ENCODE peak calls at places on chromosomes 1 and 21, in six cellular contexts. A is hepatocyte, C is esophagus squamous epithelium, V is sigmoid colon, L is breast epithelium, J is IMR-90. H is an unnamed sample.

GRCh38 chr1:10724052-10724494 is 72.4 kb downstream of the CASZ1 start:
- DNase-seq in A (peak), C (no peak), J (peak), L (peak), V (peak), H (no peak)

GRCh38 chr1:182809414-182809957 is 19.9 kb downstream of the NPL start:
- DNase-seq in L (no peak), J (no peak), V (no peak), A (no peak), C (no peak), H (no peak)

GRCh38 chr21:44940116-44940631 is 345 bp downstream of the SLX9 start:
- DNase-seq in C (no peak), V (no peak), A (no peak), L (no peak), J (no peak), H (no peak)

GRCh38 chr1:17665054-17665453 is 90.1 kb upstream of the ACTL8 start:
- DNase-seq in L (no peak), C (no peak), A (no peak), V (no peak), J (no peak), H (no peak)

GRCh38 chr1:191851799-191852595 is 306.3 kb upstream of the RGS18 start:
- DNase-seq in A (no peak), J (peak), L (no peak), C (no peak), V (no peak), H (no peak)

GRCh38 chr1:202107801-202108731 is 14.7 kb upstream of the GPR37L1 start:
- DNase-seq in C (no peak), A (peak), V (no peak), L (no peak), J (no peak), H (no peak)

GRCh38 chr1:210417881-210418280 is 89.2 kb downstream of the HHAT start:
- DNase-seq in A (no peak), C (no peak), V (no peak), L (no peak), J (no peak), H (no peak)

GRCh38 chr1:109198043-109198695 is 15.5 kb upstream of the SARS1 start:
- DNase-seq in C (no peak), J (peak), L (no peak), V (peak), A (peak), H (no peak)

GRCh38 chr1:94753171-94753972 is 66.8 kb upstream of the SLC44A3 start:
- DNase-seq in C (no peak), V (peak), J (peak), L (no peak), A (no peak), H (no peak)

GRCh38 chr1:22597996-22598395 is 34.7 kb downstream of the EPHA8 start:
- DNase-seq in C (no peak), V (no peak), A (no peak), J (no peak), L (no peak), H (no peak)

GRCh38 chr21:38841472-38841871 is 35.7 kb downstream of the ETS2 start:
- DNase-seq in A (no peak), V (no peak), J (no peak), L (no peak), C (no peak), H (no peak)

GRCh38 chr1:223179280-223179679 is 36.2 kb upstream of the TLR5 start:
- DNase-seq in A (no peak), C (no peak), V (no peak), L (no peak), J (no peak), H (no peak)

DNA sequence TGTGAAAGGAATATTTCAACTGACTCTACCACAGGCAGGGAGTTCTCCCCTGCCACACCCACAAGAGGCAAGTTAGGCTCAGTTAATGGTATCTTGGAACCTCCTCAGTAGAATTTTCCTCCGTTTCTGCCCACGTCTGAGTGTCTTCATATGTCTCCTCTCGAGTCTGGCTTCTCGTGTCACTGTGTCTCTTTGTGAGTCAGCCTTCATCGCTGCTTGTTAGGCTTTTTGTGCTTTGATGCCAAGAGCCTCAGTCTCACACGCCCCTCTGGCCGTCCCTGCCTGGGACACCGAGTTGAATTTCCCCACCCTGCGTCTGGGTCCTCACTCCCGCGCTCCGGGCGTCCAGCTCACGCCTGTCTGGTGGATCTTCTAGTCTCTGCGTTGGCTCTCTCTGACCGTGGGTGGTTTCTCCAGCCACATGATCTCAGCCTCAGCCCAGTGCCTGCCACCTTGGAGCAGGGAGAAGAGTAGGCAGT is 125.7 kb upstream of the GADD45A start:
- DNase-seq in C (no peak), J (peak), L (no peak), V (peak), A (no peak), H (no peak)
- H3K27ac ChIP-seq in C (peak), J (peak), L (peak), V (no peak), A (no peak), H (no peak)

GRCh38 chr1:7120863-7121621 is 335.8 kb downstream of the CAMTA1 start:
- DNase-seq in L (no peak), J (no peak), A (no peak), V (no peak), C (no peak), H (no peak)
- TF ChIP-seq CTCF in L (no peak), J (no peak), A (no peak), V (no peak), C (no peak), H (no peak)

GRCh38 chr1:225446298-225446941 is 18.6 kb upstream of the LBR start:
- DNase-seq in V (peak), C (no peak), L (no peak), A (no peak), J (no peak), H (no peak)

GRCh38 chr1:225447001-225447615 is 19.3 kb upstream of the LBR start:
- DNase-seq in J (no peak), C (no peak), V (no peak), L (no peak), A (no peak), H (no peak)

GRCh38 chr1:225448146-225448805 is 20.4 kb upstream of the LBR start:
- DNase-seq in V (peak), A (no peak), L (no peak), C (no peak), J (no peak), H (no peak)

GRCh38 chr1:225449261-225449660 is 21.4 kb upstream of the LBR start:
- DNase-seq in C (no peak), L (no peak), J (no peak), A (no peak), V (peak), H (no peak)

DNA sequence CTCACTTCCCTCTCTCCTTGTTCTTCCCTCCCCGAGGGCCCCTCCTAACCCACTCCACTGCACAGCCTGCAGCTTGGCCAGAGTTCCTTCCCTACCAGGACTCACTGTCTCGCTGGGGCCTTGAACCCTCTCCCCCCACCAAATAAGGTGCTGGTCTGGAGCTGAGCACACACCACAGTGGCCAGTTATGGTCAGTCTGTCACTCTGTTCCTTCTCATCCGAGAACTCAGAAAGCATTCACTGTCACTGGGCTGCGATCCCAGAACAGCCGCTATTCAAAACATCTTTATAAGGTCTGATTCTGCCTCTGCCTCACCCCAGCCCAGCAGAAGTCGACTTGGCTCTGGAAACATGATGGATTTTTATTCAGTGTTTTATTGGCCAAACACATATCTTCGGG is 19.8 kb upstream of the LBR start:
- DNase-seq in J (peak), C (no peak), V (peak), A (no peak), L (no peak), H (no peak)
- H3K27ac ChIP-seq in J (peak), C (peak), V (peak), A (peak), L (peak), H (peak)

GRCh38 chr1:214660900-214661299 is 57.9 kb downstream of the CENPF start:
- DNase-seq in C (no peak), V (peak), A (peak), L (no peak), J (peak), H (no peak)
- TF ChIP-seq CTCF in C (no peak), V (peak), A (peak), L (peak), J (peak), H (no peak)

GRCh38 chr1:154769193-154769895 is 100.7 kb downstream of the KCNN3 start:
- DNase-seq in C (no peak), A (no peak), J (no peak), L (peak), V (no peak), H (peak)

GRCh38 chr1:154764773-154765172 is 105.3 kb downstream of the KCNN3 start:
- DNase-seq in L (no peak), C (no peak), V (no peak), J (no peak), A (no peak), H (no peak)

GRCh38 chr1:154768456-154769125 is 101.5 kb downstream of the KCNN3 start:
- DNase-seq in V (peak), L (no peak), C (no peak), A (no peak), J (no peak), H (peak)

GRCh38 chr1:154765970-154766369 is 104.1 kb downstream of the KCNN3 start:
- DNase-seq in V (peak), L (peak), A (peak), J (peak), C (no peak), H (peak)

DNA sequence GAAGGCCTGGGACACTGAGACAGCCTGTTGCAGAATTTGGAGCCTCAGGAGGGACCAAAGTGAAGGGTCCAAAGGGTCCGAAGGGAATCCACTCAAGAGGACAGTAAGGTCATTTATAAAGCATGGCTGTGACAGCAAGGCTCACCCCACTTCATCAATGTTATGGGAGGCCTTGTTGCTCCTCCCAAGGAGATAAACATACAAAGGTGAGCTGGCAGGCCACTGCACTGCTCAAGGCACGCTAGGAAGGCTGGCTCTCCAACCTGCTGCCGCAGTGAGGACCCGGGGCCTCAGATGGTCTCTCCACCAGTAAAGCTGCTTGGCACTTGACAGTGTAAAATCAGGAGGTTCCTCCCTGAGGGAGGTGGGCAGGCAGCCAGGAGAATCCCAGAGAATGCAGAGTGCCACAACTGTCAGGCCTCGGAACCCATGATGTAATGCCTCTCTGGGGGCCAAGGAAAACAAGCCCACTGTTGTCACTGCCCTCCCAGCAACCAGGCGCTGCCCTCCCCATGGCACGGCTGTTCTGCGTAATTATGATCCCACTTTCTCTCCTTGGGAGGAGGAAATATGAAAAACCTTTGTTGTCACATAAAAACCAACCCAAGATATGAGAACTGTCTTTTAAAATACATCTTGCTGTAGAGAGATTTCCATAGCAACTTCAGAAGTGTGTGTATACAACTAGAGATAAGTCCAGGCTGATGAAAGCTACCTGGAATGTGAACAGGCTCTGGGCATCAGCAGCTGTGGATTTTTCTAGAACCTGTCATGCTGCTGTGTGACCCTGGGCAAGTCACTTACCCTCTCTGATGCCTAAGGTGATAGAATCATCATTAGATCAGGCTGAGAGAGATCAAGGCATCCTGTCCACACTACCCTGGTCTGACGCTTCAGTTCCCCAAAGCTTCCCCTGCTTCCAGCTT is 102.5 kb downstream of the KCNN3 start:
- DNase-seq in A (peak), V (peak), L (peak), J (peak), C (no peak), H (peak)
- H3K27ac ChIP-seq in A (peak), V (peak), L (peak), J (no peak), C (no peak), H (no peak)

DNA sequence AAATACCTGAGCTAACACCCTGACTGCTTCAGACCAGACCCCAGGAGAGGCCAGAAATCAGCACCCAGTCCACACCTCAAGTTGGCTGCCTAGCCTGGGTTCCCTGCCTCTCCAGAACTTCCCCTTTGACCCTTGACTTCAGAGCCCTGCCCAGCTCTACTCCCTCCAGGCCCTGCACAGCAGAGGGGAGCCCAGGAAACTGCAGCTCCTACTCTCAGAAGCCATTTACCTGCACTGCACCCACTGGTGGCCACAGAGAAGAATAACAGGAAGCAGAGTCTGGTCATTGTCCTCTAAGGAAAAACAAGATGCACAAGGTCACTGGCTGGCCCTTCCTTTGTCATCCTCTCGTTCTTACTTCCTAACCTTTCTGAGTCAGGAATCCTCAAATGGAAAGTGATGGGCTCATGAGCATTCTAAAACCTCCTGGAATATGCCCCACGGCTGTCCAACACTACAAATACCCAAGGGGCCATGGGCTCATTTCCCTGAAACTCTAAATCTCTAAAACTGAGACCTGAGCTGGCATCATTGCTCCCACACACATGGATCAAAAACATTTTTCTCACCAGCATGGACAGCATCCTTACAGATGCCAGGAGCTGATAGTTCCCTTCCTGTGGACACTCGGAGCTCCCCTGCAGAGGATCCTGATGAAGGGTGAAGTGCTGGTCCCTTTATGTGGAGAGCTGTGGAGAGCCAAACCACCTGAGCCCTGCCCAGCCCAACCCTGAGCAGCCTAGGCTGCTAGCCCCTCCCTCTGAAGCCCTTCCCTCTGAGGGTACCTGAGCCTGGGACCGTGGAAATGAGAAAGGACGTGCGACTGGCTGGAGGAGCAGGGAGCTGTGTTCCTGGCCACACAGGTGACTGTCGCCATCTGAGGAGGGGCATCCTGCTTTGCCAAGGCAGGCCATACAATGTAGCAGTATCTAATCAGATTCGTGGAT is at the start of gene ITLN2:
- DNase-seq in A (peak), L (no peak), V (no peak), C (no peak), J (peak), H (no peak)
- TF ChIP-seq CTCF in A (peak), L (peak), V (peak), C (peak), J (peak), H (peak)

GRCh38 chr1:31414692-31415370 is 1.8 kb downstream of the SERINC2 start:
- DNase-seq in L (no peak), J (no peak), A (no peak), C (no peak), V (no peak), H (no peak)

GRCh38 chr1:31410871-31411270 is 2.1 kb upstream of the SERINC2 start:
- DNase-seq in A (no peak), L (no peak), V (no peak), J (peak), C (no peak), H (no peak)

GRCh38 chr1:31412205-31412604 is 808 bp upstream of the SERINC2 start:
- DNase-seq in C (no peak), J (no peak), L (no peak), A (no peak), V (no peak), H (no peak)

GRCh38 chr1:31413405-31414005 is 492 bp downstream of the SERINC2 start:
- DNase-seq in V (peak), L (peak), A (peak), C (no peak), J (no peak), H (peak)

DNA sequence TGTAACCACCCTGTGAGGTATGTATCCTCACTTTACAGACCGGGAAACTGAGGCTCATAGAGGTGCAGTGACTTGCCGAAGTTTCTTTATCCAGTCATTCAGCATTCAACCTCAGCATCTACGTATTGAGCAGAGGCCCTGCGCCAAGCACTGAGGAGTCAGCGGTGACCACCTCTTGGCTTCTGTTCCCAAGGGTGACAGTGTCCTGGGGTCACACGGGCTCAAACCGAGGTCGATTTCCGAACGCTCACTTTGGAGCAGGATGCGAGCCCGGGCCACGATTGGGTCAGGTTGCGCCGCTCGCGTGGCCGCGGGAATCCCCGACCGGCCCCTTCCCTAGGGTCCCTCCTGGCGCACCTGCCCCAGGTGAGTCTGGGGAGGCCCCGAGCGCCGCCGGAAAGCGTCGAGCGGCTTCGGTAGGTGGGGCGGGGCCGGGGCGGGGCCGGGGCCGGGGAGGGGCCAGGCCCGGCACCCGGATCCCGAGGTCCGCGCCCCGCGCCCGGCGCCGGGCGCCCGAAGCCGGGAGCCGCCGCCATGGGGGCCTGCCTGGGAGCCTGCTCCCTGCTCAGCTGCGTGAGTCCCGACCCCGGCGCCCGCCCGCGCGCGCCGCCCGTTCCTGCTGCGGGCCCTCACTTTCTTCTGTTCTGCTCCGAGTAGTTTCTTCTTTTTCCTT is at the start of gene SERINC2:
- DNase-seq in L (no peak), A (peak), V (no peak), C (no peak), J (no peak), H (peak)
- H3K27ac ChIP-seq in L (peak), A (peak), V (no peak), C (peak), J (peak), H (no peak)

GRCh38 chr1:54543729-54544496 is 4.1 kb upstream of the ACOT11 start:
- DNase-seq in A (no peak), L (no peak), V (no peak), J (peak), C (no peak), H (no peak)

GRCh38 chr1:54545916-54546635 is 2.0 kb upstream of the ACOT11 start:
- DNase-seq in V (no peak), J (no peak), C (no peak), A (no peak), L (no peak), H (no peak)

GRCh38 chr1:54542962-54543539 is 5.0 kb upstream of the ACOT11 start:
- DNase-seq in J (peak), A (peak), V (no peak), C (no peak), L (no peak), H (no peak)

GRCh38 chr1:54540891-54541290 is 7.1 kb upstream of the ACOT11 start:
- DNase-seq in L (no peak), J (no peak), C (no peak), V (no peak), A (no peak), H (no peak)

GRCh38 chr1:54542120-54542961 is 5.7 kb upstream of the ACOT11 start:
- DNase-seq in A (peak), J (peak), V (peak), C (no peak), L (no peak), H (peak)
- TF ChIP-seq CTCF in A (no peak), J (peak), V (peak), C (no peak), L (no peak), H (no peak)

H was measured in spleen.